ENCODE peak calls at places on chromosomes 12 and 14, in five cellular contexts. One of them, this sample, is unnamed.

GRCh38 chr12:68364893-68365725 is 32.9 kb upstream of the MDM1 start:
- DNase-seq in activated naive CD4-positive, alpha-beta T cell: peak
- DNase-seq in smooth muscle cell of the brain vasculature: peak
- DNase-seq in lung: peak
- DNase-seq in Right ventricle myocardium superior: peak
- DNase-seq in this sample: peak

GRCh38 chr12:57992001-57992400 is 50.6 kb downstream of the ATP23 start:
- DNase-seq in smooth muscle cell of the brain vasculature: no peak
- DNase-seq in activated naive CD4-positive, alpha-beta T cell: no peak
- DNase-seq in Right ventricle myocardium superior: no peak
- DNase-seq in lung: no peak
- DNase-seq in this sample: no peak

GRCh38 chr12:124391340-124392261 is 96.7 kb downstream of the RFLNA start:
- DNase-seq in Right ventricle myocardium superior: peak
- DNase-seq in smooth muscle cell of the brain vasculature: no peak
- DNase-seq in activated naive CD4-positive, alpha-beta T cell: no peak
- DNase-seq in lung: peak
- DNase-seq in this sample: no peak

GRCh38 chr14:33676135-33676566 is 274.7 kb downstream of the EGLN3 start:
- DNase-seq in activated naive CD4-positive, alpha-beta T cell: no peak
- DNase-seq in lung: no peak
- DNase-seq in Right ventricle myocardium superior: peak
- DNase-seq in smooth muscle cell of the brain vasculature: no peak
- DNase-seq in this sample: peak

GRCh38 chr12:49030714-49031572 is 12.4 kb upstream of the PRKAG1 start:
- DNase-seq in activated naive CD4-positive, alpha-beta T cell: no peak
- DNase-seq in smooth muscle cell of the brain vasculature: no peak
- DNase-seq in Right ventricle myocardium superior: no peak
- DNase-seq in lung: no peak
- DNase-seq in this sample: no peak

GRCh38 chr14:104603623-104604401 is 760 bp downstream of the TMEM179 start:
- DNase-seq in smooth muscle cell of the brain vasculature: no peak
- DNase-seq in Right ventricle myocardium superior: no peak
- DNase-seq in lung: no peak
- DNase-seq in activated naive CD4-positive, alpha-beta T cell: no peak
- DNase-seq in this sample: no peak

GRCh38 chr12:207804-208203 is 6.2 kb downstream of the SLC6A12 start:
- DNase-seq in smooth muscle cell of the brain vasculature: no peak
- DNase-seq in Right ventricle myocardium superior: no peak
- DNase-seq in activated naive CD4-positive, alpha-beta T cell: no peak
- DNase-seq in lung: no peak
- DNase-seq in this sample: no peak

GRCh38 chr12:52581481-52581880 is 7.8 kb upstream of the KRT74 start:
- DNase-seq in activated naive CD4-positive, alpha-beta T cell: no peak
- DNase-seq in Right ventricle myocardium superior: no peak
- DNase-seq in smooth muscle cell of the brain vasculature: no peak
- DNase-seq in lung: no peak
- DNase-seq in this sample: no peak

GRCh38 chr14:55976619-55977018 is 141.6 kb upstream of the PELI2 start:
- DNase-seq in lung: no peak
- DNase-seq in smooth muscle cell of the brain vasculature: no peak
- DNase-seq in activated naive CD4-positive, alpha-beta T cell: no peak
- DNase-seq in Right ventricle myocardium superior: no peak
- DNase-seq in this sample: no peak